ENCODE peak calls at places on chromosomes 7 and 10, in six cellular contexts. One of them, this sample, is unnamed. For H3K4me1 and H3K36me3, the result is how much of the 10 kb centered on the place peaks cover.

GRCh38 chr10:10788761-10789160 is 228.9 kb upstream of the CELF2 start:
- DNase-seq in upper lobe of right lung: no peak
- DNase-seq in body of pancreas: no peak
- DNase-seq in pancreas: no peak
- DNase-seq in colonic mucosa: no peak
- DNase-seq in RWPE2: no peak
- DNase-seq in this sample: no peak

GRCh38 chr10:110416776-110417732 is 80.7 kb upstream of the DUSP5 start:
- DNase-seq in upper lobe of right lung: no peak
- DNase-seq in body of pancreas: no peak
- DNase-seq in pancreas: no peak
- DNase-seq in colonic mucosa: peak
- DNase-seq in RWPE2: no peak
- DNase-seq in this sample: no peak

GRCh38 chr7:16803881-16804673 is 722 bp downstream of the AGR2 start:
- DNase-seq in upper lobe of right lung: no peak
- DNase-seq in body of pancreas: no peak
- DNase-seq in pancreas: no peak
- DNase-seq in colonic mucosa: no peak
- DNase-seq in RWPE2: no peak
- DNase-seq in this sample: no peak

GRCh38 chr7:107998660-107999480 is 4.1 kb downstream of the LAMB1 start:
- DNase-seq in upper lobe of right lung: no peak
- DNase-seq in body of pancreas: no peak
- DNase-seq in pancreas: no peak
- DNase-seq in colonic mucosa: no peak
- DNase-seq in RWPE2: no peak
- DNase-seq in this sample: no peak

GRCh38 chr10:70595566-70596016 is 7.0 kb downstream of the PRF1 start:
- DNase-seq in upper lobe of right lung: no peak
- DNase-seq in body of pancreas: no peak
- DNase-seq in pancreas: no peak
- DNase-seq in colonic mucosa: peak
- DNase-seq in RWPE2: no peak
- DNase-seq in this sample: no peak

GRCh38 chr7:20329389-20330175 is 1.1 kb upstream of the ITGB8 start:
- DNase-seq in upper lobe of right lung: peak
- DNase-seq in body of pancreas: peak
- DNase-seq in pancreas: peak
- DNase-seq in colonic mucosa: peak
- DNase-seq in RWPE2: peak
- DNase-seq in this sample: no peak

GRCh38 chr10:88793747-88794299 is 8.7 kb upstream of the LIPM start:
- DNase-seq in upper lobe of right lung: no peak
- DNase-seq in body of pancreas: no peak
- DNase-seq in pancreas: no peak
- DNase-seq in colonic mucosa: no peak
- DNase-seq in RWPE2: no peak
- DNase-seq in this sample: no peak

GRCh38 chr10:59830601-59831259 is 75.6 kb downstream of the CCDC6 start:
- DNase-seq in upper lobe of right lung: no peak
- DNase-seq in body of pancreas: peak
- DNase-seq in pancreas: peak
- DNase-seq in colonic mucosa: peak
- DNase-seq in RWPE2: no peak
- DNase-seq in this sample: peak

GRCh38 chr10:6082496-6083395 is 6.1 kb upstream of the RBM17 start:
- DNase-seq in upper lobe of right lung: no peak
- DNase-seq in body of pancreas: no peak
- DNase-seq in pancreas: no peak
- DNase-seq in colonic mucosa: no peak
- DNase-seq in RWPE2: no peak
- DNase-seq in this sample: no peak

GRCh38 chr10:124612611-124613498 is 131.3 kb downstream of the FAM53B start:
- DNase-seq in upper lobe of right lung: no peak
- DNase-seq in body of pancreas: no peak
- DNase-seq in pancreas: no peak
- DNase-seq in colonic mucosa: no peak
- DNase-seq in RWPE2: no peak
- DNase-seq in this sample: no peak

GRCh38 chr7:114760477-114760876 is 161.4 kb upstream of the MDFIC start:
- DNase-seq in upper lobe of right lung: no peak
- DNase-seq in body of pancreas: no peak
- DNase-seq in pancreas: no peak
- DNase-seq in colonic mucosa: no peak
- DNase-seq in RWPE2: no peak
- DNase-seq in this sample: no peak

GRCh38 chr10:34091796-34092195 is 723.3 kb downstream of the PARD3 start:
- DNase-seq in upper lobe of right lung: no peak
- DNase-seq in body of pancreas: no peak
- DNase-seq in pancreas: no peak
- DNase-seq in colonic mucosa: no peak
- DNase-seq in RWPE2: no peak
- DNase-seq in this sample: no peak

GRCh38 chr10:130127612-130128607 is 8.3 kb upstream of the GLRX3 start:
- DNase-seq in upper lobe of right lung: no peak
- DNase-seq in body of pancreas: peak
- DNase-seq in pancreas: peak
- DNase-seq in colonic mucosa: peak
- DNase-seq in RWPE2: no peak
- DNase-seq in this sample: peak

GRCh38 chr7:30182186-30182585 is 47.4 kb downstream of the MTURN start:
- DNase-seq in upper lobe of right lung: no peak
- DNase-seq in body of pancreas: peak
- DNase-seq in pancreas: peak
- DNase-seq in colonic mucosa: no peak
- DNase-seq in RWPE2: no peak
- DNase-seq in this sample: no peak

GRCh38 chr7:27156508-27156898 is at the start of gene HOXA7:
- DNase-seq in upper lobe of right lung: peak
- DNase-seq in body of pancreas: peak
- DNase-seq in pancreas: peak
- DNase-seq in colonic mucosa: peak
- DNase-seq in RWPE2: peak
- DNase-seq in this sample: no peak

GRCh38 chr7:151438864-151439601 is 908 bp downstream of the CRYGN start:
- DNase-seq in upper lobe of right lung: peak
- DNase-seq in body of pancreas: no peak
- DNase-seq in pancreas: no peak
- DNase-seq in colonic mucosa: no peak
- DNase-seq in RWPE2: no peak
- DNase-seq in this sample: no peak

GRCh38 chr10:13608246-13608853 is 21.6 kb downstream of the PRPF18 start:
- DNase-seq in upper lobe of right lung: no peak
- DNase-seq in body of pancreas: peak
- DNase-seq in pancreas: no peak
- DNase-seq in colonic mucosa: no peak
- DNase-seq in RWPE2: no peak
- DNase-seq in this sample: no peak

GRCh38 chr7:80581472-80581871 is 57.0 kb upstream of the CD36 start:
- DNase-seq in upper lobe of right lung: no peak
- DNase-seq in body of pancreas: no peak
- DNase-seq in pancreas: no peak
- DNase-seq in colonic mucosa: no peak
- DNase-seq in RWPE2: no peak
- DNase-seq in this sample: no peak

GRCh38 chr7:136869006-136869961 is 832 bp downstream of the CHRM2 start:
- DNase-seq in upper lobe of right lung: peak
- DNase-seq in body of pancreas: no peak
- DNase-seq in pancreas: no peak
- DNase-seq in colonic mucosa: no peak
- DNase-seq in RWPE2: no peak
- DNase-seq in this sample: no peak

GRCh38 chr10:130686680-130687300 is 550.6 kb downstream of the GLRX3 start:
- DNase-seq in upper lobe of right lung: no peak
- DNase-seq in body of pancreas: peak
- DNase-seq in pancreas: peak
- DNase-seq in colonic mucosa: no peak
- DNase-seq in RWPE2: no peak
- DNase-seq in this sample: no peak

GRCh38 chr10:89373916-89374711 is 3.7 kb upstream of the IFIT1B start:
- DNase-seq in upper lobe of right lung: no peak
- DNase-seq in body of pancreas: peak
- DNase-seq in pancreas: peak
- DNase-seq in colonic mucosa: peak
- DNase-seq in RWPE2: no peak
- DNase-seq in this sample: no peak

GRCh38 chr7:159116581-159117339 is 27.9 kb downstream of the VIPR2 start:
- DNase-seq in upper lobe of right lung: peak
- DNase-seq in body of pancreas: peak
- DNase-seq in pancreas: peak
- DNase-seq in colonic mucosa: no peak
- DNase-seq in RWPE2: no peak
- DNase-seq in this sample: no peak

GRCh38 chr10:3787816-3788215 is 2.8 kb upstream of the KLF6 start:
- DNase-seq in upper lobe of right lung: no peak
- DNase-seq in body of pancreas: no peak
- DNase-seq in pancreas: no peak
- DNase-seq in colonic mucosa: peak
- DNase-seq in RWPE2: no peak
- DNase-seq in this sample: no peak

GRCh38 chr7:46723742-46724141 is 802.7 kb upstream of the IGFBP3 start:
- DNase-seq in upper lobe of right lung: no peak
- DNase-seq in body of pancreas: no peak
- DNase-seq in pancreas: no peak
- DNase-seq in colonic mucosa: no peak
- DNase-seq in RWPE2: no peak
- DNase-seq in this sample: no peak

GRCh38 chr7:157439761-157440160 is 103.0 kb downstream of the DNAJB6 start:
- DNase-seq in upper lobe of right lung: peak
- DNase-seq in body of pancreas: no peak
- DNase-seq in pancreas: no peak
- DNase-seq in colonic mucosa: no peak
- DNase-seq in RWPE2: no peak
- DNase-seq in this sample: no peak

GRCh38 chr10:35178305-35178704 is 51.7 kb downstream of the CREM start:
- DNase-seq in upper lobe of right lung: no peak
- DNase-seq in body of pancreas: no peak
- DNase-seq in pancreas: no peak
- DNase-seq in colonic mucosa: no peak
- DNase-seq in RWPE2: no peak
- DNase-seq in this sample: no peak

GRCh38 chr7:41467596-41467995 is 235.3 kb downstream of the INHBA start:
- DNase-seq in upper lobe of right lung: no peak
- DNase-seq in body of pancreas: no peak
- DNase-seq in pancreas: no peak
- DNase-seq in colonic mucosa: no peak
- DNase-seq in RWPE2: no peak
- DNase-seq in this sample: no peak

GRCh38 chr10:126042354-126042753 is 146.0 kb downstream of the FANK1 start:
- DNase-seq in upper lobe of right lung: no peak
- DNase-seq in body of pancreas: no peak
- DNase-seq in pancreas: no peak
- DNase-seq in colonic mucosa: no peak
- DNase-seq in RWPE2: no peak
- DNase-seq in this sample: no peak

GRCh38 chr7:5546626-5547025 is 123.0 kb upstream of the TNRC18 start:
- DNase-seq in upper lobe of right lung: no peak
- DNase-seq in body of pancreas: peak
- DNase-seq in pancreas: peak
- DNase-seq in colonic mucosa: no peak
- DNase-seq in RWPE2: no peak
- DNase-seq in this sample: no peak

GRCh38 chr10:72126184-72126871 is 38.0 kb upstream of the SPOCK2 start:
- DNase-seq in upper lobe of right lung: no peak
- DNase-seq in body of pancreas: peak
- DNase-seq in pancreas: no peak
- DNase-seq in colonic mucosa: no peak
- DNase-seq in RWPE2: no peak
- DNase-seq in this sample: no peak
- H3K4me1 ChIP-seq in upper lobe of right lung: under half
- H3K4me1 ChIP-seq in body of pancreas: under half
- H3K4me1 ChIP-seq in pancreas: under half
- H3K4me1 ChIP-seq in colonic mucosa: under half
- H3K4me1 ChIP-seq in RWPE2: under half
- H3K4me1 ChIP-seq in this sample: under half

DNA sequence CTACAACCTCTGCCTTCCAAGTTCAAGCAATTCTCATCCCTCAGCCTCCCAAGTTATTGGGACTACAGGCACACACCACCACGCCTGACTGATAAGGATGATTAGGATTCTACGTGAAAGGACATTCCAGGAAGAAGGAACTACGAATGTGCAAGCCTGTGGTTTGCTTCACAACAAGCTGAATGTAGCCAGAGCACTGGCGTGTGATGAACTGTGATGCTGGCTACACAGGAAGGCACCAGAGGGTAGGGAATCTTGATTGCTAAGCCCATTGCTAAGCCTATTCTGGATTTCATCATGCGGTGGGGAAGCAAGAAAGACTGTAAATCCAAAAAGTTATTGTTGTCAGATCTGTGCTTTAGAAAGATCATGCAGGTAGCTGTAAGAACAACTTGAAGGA is 72.3 kb upstream of the SRRM3 start:
- DNase-seq in upper lobe of right lung: no peak
- DNase-seq in body of pancreas: no peak
- DNase-seq in pancreas: no peak
- DNase-seq in colonic mucosa: no peak
- DNase-seq in RWPE2: no peak
- DNase-seq in this sample: no peak
- TF ChIP-seq CTCF in upper lobe of right lung: no peak
- TF ChIP-seq CTCF in body of pancreas: no peak
- TF ChIP-seq CTCF in pancreas: no peak
- TF ChIP-seq CTCF in colonic mucosa: no peak
- TF ChIP-seq CTCF in RWPE2: no peak
- TF ChIP-seq CTCF in this sample: no peak

GRCh38 chr10:119898577-119898976 is 6.0 kb downstream of the SEC23IP start:
- DNase-seq in upper lobe of right lung: no peak
- DNase-seq in body of pancreas: no peak
- DNase-seq in pancreas: no peak
- DNase-seq in colonic mucosa: no peak
- DNase-seq in RWPE2: no peak
- DNase-seq in this sample: no peak
- H3K36me3 ChIP-seq in upper lobe of right lung: under half
- H3K36me3 ChIP-seq in body of pancreas: under half
- H3K36me3 ChIP-seq in pancreas: under half
- H3K36me3 ChIP-seq in colonic mucosa: under half
- H3K36me3 ChIP-seq in RWPE2: half or more
- H3K36me3 ChIP-seq in this sample: under half

DNA sequence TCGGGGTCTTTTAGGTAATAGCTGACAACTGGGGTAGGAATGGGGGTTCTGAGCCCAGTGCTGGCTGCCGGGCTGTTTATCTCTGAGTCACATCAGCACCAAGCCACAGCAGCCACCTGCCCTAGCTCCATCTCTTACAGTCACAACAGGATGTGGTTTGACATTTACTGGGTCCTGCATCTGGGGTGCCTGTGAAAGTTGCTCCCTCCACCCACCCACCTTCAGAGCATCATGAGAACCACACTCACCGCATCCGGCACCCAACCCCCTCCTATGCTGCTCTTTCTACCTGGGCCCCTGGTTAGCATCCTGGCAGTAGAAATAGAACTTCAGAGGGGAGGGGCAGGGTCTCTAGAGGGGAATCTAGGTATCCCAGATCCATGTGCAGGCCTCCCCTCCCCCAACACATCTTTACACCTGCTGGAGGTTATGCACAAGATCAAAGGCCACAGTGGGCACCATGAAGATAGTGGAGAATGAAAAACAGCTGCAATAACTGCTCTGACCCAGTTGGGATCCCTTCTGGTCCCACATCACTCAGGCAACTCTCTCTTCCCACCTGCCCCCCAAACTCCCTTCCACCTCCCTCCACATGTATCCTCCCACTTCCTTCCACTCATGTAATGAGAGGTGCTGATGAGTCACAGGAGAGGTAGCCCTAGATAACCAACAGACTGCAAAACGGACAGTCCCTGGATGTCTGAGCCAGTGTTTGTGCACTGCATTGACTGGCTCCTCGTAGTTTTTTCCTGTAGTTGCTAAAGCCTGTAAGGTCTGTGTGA is 38.2 kb downstream of the PRSS2 start:
- DNase-seq in upper lobe of right lung: no peak
- DNase-seq in body of pancreas: peak
- DNase-seq in pancreas: no peak
- DNase-seq in colonic mucosa: peak
- DNase-seq in RWPE2: no peak
- DNase-seq in this sample: peak
- H3K4me1 ChIP-seq in upper lobe of right lung: under half
- H3K4me1 ChIP-seq in body of pancreas: under half
- H3K4me1 ChIP-seq in pancreas: under half
- H3K4me1 ChIP-seq in colonic mucosa: under half
- H3K4me1 ChIP-seq in RWPE2: under half
- H3K4me1 ChIP-seq in this sample: half or more

This sample was measured in CD8-positive, alpha-beta T cell.